ENCODE peak calls at places on chromosomes 12 and 14, in six cellular contexts. One of them, this sample, is unnamed.

GRCh38 chr12:69042970-69043369 is 110.0 kb upstream of the CPM start:
- DNase-seq in fibroblast of lung: no peak
- DNase-seq in stomach: no peak
- DNase-seq in upper lobe of left lung: peak
- DNase-seq in choroid plexus epithelial cell: peak
- DNase-seq in ovary: no peak
- DNase-seq in this sample: no peak

GRCh38 chr14:54804720-54805060 is 97.9 kb downstream of the GCH1 start:
- DNase-seq in stomach: no peak
- DNase-seq in choroid plexus epithelial cell: no peak
- DNase-seq in ovary: no peak
- DNase-seq in upper lobe of left lung: no peak
- DNase-seq in fibroblast of lung: no peak
- DNase-seq in this sample: no peak

GRCh38 chr14:23569443-23570151 is 2.0 kb upstream of the AP1G2 start:
- DNase-seq in choroid plexus epithelial cell: peak
- DNase-seq in ovary: no peak
- DNase-seq in fibroblast of lung: no peak
- DNase-seq in stomach: no peak
- DNase-seq in upper lobe of left lung: peak
- DNase-seq in this sample: no peak

GRCh38 chr14:50937325-50937724 is 7.0 kb downstream of the PYGL start:
- DNase-seq in fibroblast of lung: peak
- DNase-seq in ovary: no peak
- DNase-seq in stomach: no peak
- DNase-seq in upper lobe of left lung: no peak
- DNase-seq in choroid plexus epithelial cell: peak
- DNase-seq in this sample: peak

GRCh38 chr14:58278177-58278576 is 20.2 kb upstream of the ARID4A start:
- DNase-seq in fibroblast of lung: no peak
- DNase-seq in upper lobe of left lung: no peak
- DNase-seq in stomach: no peak
- DNase-seq in ovary: no peak
- DNase-seq in choroid plexus epithelial cell: no peak
- DNase-seq in this sample: no peak

GRCh38 chr12:100936661-100937060 is 142.1 kb downstream of the ANO4 start:
- DNase-seq in upper lobe of left lung: no peak
- DNase-seq in fibroblast of lung: no peak
- DNase-seq in stomach: no peak
- DNase-seq in choroid plexus epithelial cell: no peak
- DNase-seq in ovary: no peak
- DNase-seq in this sample: no peak

GRCh38 chr12:52391618-52392002 is 6.2 kb upstream of the KRT84 start:
- DNase-seq in ovary: no peak
- DNase-seq in stomach: peak
- DNase-seq in choroid plexus epithelial cell: no peak
- DNase-seq in upper lobe of left lung: no peak
- DNase-seq in fibroblast of lung: no peak
- DNase-seq in this sample: no peak

GRCh38 chr12:125492354-125493270 is 427.4 kb downstream of the AACS start:
- DNase-seq in ovary: no peak
- DNase-seq in upper lobe of left lung: no peak
- DNase-seq in stomach: peak
- DNase-seq in choroid plexus epithelial cell: no peak
- DNase-seq in fibroblast of lung: no peak
- DNase-seq in this sample: no peak

GRCh38 chr14:85443001-85443400 is 86.9 kb upstream of the FLRT2 start:
- DNase-seq in choroid plexus epithelial cell: no peak
- DNase-seq in stomach: no peak
- DNase-seq in upper lobe of left lung: no peak
- DNase-seq in fibroblast of lung: no peak
- DNase-seq in ovary: no peak
- DNase-seq in this sample: peak

GRCh38 chr14:100899841-100900771 is 3.4 kb downstream of the RTL1 start:
- DNase-seq in stomach: no peak
- DNase-seq in choroid plexus epithelial cell: no peak
- DNase-seq in ovary: peak
- DNase-seq in fibroblast of lung: no peak
- DNase-seq in upper lobe of left lung: no peak
- DNase-seq in this sample: no peak

GRCh38 chr14:70061108-70061507 is 127.6 kb downstream of the SLC8A3 start:
- DNase-seq in stomach: no peak
- DNase-seq in ovary: no peak
- DNase-seq in choroid plexus epithelial cell: peak
- DNase-seq in fibroblast of lung: no peak
- DNase-seq in upper lobe of left lung: no peak
- DNase-seq in this sample: no peak

GRCh38 chr14:99968156-99968920 is 96.9 kb upstream of the EVL start:
- DNase-seq in choroid plexus epithelial cell: peak
- DNase-seq in ovary: peak
- DNase-seq in stomach: no peak
- DNase-seq in fibroblast of lung: peak
- DNase-seq in upper lobe of left lung: no peak
- DNase-seq in this sample: peak

GRCh38 chr14:20530771-20531571 is 25.6 kb downstream of the RNASE10 start:
- DNase-seq in choroid plexus epithelial cell: peak
- DNase-seq in ovary: peak
- DNase-seq in upper lobe of left lung: peak
- DNase-seq in fibroblast of lung: peak
- DNase-seq in stomach: peak
- DNase-seq in this sample: peak

GRCh38 chr12:90959538-90960139 is 4.7 kb upstream of the CCER1 start:
- DNase-seq in choroid plexus epithelial cell: peak
- DNase-seq in stomach: no peak
- DNase-seq in ovary: no peak
- DNase-seq in fibroblast of lung: peak
- DNase-seq in upper lobe of left lung: no peak
- DNase-seq in this sample: peak

GRCh38 chr12:119036878-119037493 is 55.6 kb downstream of the SRRM4 start:
- DNase-seq in ovary: no peak
- DNase-seq in upper lobe of left lung: no peak
- DNase-seq in stomach: peak
- DNase-seq in fibroblast of lung: no peak
- DNase-seq in choroid plexus epithelial cell: peak
- DNase-seq in this sample: no peak

GRCh38 chr14:27050195-27050594 is 452.4 kb upstream of the NOVA1 start:
- DNase-seq in upper lobe of left lung: no peak
- DNase-seq in ovary: no peak
- DNase-seq in choroid plexus epithelial cell: no peak
- DNase-seq in stomach: no peak
- DNase-seq in fibroblast of lung: no peak
- DNase-seq in this sample: no peak

GRCh38 chr12:3655331-3655900 is 97.5 kb downstream of the CRACR2A start:
- DNase-seq in upper lobe of left lung: no peak
- DNase-seq in fibroblast of lung: peak
- DNase-seq in ovary: no peak
- DNase-seq in stomach: no peak
- DNase-seq in choroid plexus epithelial cell: peak
- DNase-seq in this sample: no peak

GRCh38 chr14:70714055-70714550 is 72.4 kb downstream of the TTC9 start:
- DNase-seq in ovary: no peak
- DNase-seq in choroid plexus epithelial cell: peak
- DNase-seq in fibroblast of lung: peak
- DNase-seq in upper lobe of left lung: no peak
- DNase-seq in stomach: peak
- DNase-seq in this sample: peak

GRCh38 chr14:105582639-105583038 is 56.3 kb downstream of the TMEM121 start:
- DNase-seq in upper lobe of left lung: no peak
- DNase-seq in ovary: no peak
- DNase-seq in fibroblast of lung: peak
- DNase-seq in stomach: no peak
- DNase-seq in choroid plexus epithelial cell: no peak
- DNase-seq in this sample: no peak

DNA sequence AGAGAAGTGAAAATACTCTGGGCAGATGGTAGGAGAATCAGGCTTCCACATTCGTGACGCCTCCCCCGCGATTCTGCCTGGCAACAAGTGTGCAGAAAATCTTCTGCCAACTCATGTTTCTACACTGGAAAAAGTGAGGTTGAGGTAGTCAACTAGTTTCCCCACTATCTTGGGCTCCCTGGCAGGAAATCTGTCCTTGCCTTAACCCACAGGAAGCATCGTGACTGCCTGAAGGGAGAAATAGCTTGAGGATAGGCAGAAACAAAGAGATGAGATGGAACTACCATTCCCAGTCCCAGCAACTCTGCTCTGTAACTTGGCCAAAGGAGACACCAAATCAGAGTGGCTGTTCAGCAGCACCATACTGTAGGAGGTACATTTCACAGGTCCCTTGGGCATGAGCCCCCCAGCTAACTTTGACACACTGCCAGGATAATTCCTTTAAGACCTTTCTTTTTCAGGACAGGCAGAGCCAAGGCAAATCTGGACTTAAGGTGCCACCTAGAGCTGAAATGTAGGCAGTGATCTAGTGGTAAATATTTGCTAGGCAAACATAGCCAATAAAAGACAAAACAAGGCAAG is 205.0 kb downstream of the PTPRO start:
- DNase-seq in stomach: peak
- DNase-seq in choroid plexus epithelial cell: peak
- DNase-seq in ovary: no peak
- DNase-seq in fibroblast of lung: peak
- DNase-seq in upper lobe of left lung: no peak
- DNase-seq in this sample: no peak
- TF ChIP-seq CTCF in stomach: no peak
- TF ChIP-seq CTCF in choroid plexus epithelial cell: peak
- TF ChIP-seq CTCF in ovary: no peak
- TF ChIP-seq CTCF in fibroblast of lung: peak
- TF ChIP-seq CTCF in upper lobe of left lung: no peak
- TF ChIP-seq CTCF in this sample: peak

DNA sequence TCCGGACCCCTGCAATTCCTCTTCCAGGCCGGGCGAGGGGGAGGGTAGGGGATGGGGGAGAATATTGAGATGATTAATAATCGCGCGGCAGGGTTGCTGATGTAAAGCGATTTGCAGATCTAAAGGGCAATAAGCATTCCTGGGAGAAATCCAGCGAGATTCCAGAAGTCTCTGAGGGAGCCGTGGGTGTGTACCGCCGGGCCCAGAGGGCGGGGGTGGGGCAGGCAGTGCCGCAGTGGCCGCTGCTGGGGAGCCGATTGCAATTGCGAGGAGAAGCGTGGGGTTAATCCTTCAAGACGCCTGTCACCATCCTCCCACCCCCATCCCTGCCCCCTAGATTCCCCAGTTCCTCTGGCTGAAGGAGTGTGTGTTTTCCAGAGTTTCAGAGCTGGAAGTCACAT is 16.4 kb downstream of the FOS start:
- DNase-seq in stomach: peak
- DNase-seq in upper lobe of left lung: peak
- DNase-seq in fibroblast of lung: peak
- DNase-seq in choroid plexus epithelial cell: peak
- DNase-seq in ovary: peak
- DNase-seq in this sample: peak
- H3K4me3 ChIP-seq in stomach: peak
- H3K4me3 ChIP-seq in upper lobe of left lung: peak
- H3K4me3 ChIP-seq in fibroblast of lung: peak
- H3K4me3 ChIP-seq in choroid plexus epithelial cell: peak
- H3K4me3 ChIP-seq in ovary: peak
- H3K4me3 ChIP-seq in this sample: peak

DNA sequence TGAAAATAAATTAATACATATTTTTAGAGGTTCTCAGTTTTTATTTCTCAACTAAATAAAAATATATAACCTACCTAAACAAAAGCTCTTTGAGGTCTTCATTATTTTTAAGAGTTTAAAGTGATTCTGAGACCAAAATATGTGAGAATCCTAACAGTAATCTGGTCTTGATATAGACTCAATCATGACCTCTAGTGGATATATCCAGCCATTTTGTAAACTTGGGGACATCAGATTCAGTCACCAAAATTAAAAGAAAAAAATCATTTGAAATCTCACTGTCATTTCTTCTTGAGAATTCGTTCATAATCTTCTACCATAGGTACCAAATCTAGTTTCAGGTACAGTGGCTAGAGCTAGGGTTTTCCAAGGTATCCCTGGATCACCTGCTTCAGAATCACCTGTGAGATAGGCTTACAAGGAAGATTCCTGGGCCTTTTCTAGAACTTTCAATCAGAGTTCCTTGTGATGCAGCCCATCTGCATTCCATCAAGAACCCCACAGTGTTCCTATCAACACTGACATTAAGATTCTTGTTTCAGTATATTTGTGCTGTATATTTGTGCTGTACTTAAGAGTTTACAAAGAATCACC is 214.9 kb downstream of the ADAMTS20 start:
- DNase-seq in choroid plexus epithelial cell: peak
- DNase-seq in stomach: no peak
- DNase-seq in fibroblast of lung: peak
- DNase-seq in ovary: no peak
- DNase-seq in upper lobe of left lung: no peak
- DNase-seq in this sample: peak
- TF ChIP-seq CTCF in choroid plexus epithelial cell: peak
- TF ChIP-seq CTCF in stomach: peak
- TF ChIP-seq CTCF in fibroblast of lung: peak
- TF ChIP-seq CTCF in ovary: no peak
- TF ChIP-seq CTCF in upper lobe of left lung: peak
- TF ChIP-seq CTCF in this sample: peak

GRCh38 chr14:77375164-77375950 is 1.5 kb downstream of the TMED8 start:
- DNase-seq in choroid plexus epithelial cell: no peak
- DNase-seq in fibroblast of lung: no peak
- DNase-seq in ovary: no peak
- DNase-seq in stomach: no peak
- DNase-seq in upper lobe of left lung: no peak
- DNase-seq in this sample: no peak
- H3K4me3 ChIP-seq in choroid plexus epithelial cell: no peak
- H3K4me3 ChIP-seq in fibroblast of lung: peak
- H3K4me3 ChIP-seq in ovary: peak
- H3K4me3 ChIP-seq in stomach: no peak
- H3K4me3 ChIP-seq in upper lobe of left lung: no peak
- H3K4me3 ChIP-seq in this sample: peak

DNA sequence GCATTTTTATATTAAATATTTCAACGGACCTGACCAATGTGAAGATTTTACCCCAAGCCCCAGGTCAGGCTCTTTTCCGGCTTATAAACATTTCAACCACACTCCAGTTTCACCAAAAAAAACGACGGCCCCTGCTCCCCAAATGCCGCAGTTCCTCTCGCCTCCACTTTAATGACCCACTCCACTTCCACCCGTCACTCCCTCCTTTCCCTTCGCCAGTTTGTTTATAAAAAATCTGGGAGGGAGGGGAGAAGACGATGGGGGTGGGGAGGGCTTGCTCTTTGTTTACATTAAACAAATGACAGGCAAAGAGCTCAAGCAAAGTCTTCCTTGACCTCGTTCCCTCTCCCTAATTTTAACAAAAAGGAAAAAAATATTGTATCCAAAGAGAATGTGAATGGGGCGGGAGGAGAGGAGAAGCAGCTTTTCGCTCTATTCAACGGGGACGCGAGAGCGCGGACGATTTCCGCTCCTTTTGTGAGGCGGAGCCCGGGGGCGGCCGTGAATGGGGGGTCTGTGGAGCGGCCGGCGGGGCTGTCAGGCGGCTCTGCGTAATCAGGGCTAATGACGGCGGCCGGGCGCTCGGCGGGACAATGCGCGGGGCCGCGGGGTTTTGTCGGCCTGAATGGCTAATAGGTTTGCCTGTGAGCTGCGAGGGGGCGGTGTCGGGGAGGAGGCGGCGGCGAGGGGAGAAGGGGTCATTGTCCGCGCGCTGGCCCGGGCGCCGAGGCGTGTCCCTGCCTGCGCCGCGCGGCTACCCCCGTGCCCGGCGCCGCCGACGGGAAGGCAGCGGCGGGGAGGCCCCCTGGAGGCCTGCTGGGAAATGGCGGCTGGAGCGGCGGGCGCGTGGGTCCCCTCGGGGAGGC is 5.7 kb downstream of the SIX6 start:
- DNase-seq in stomach: no peak
- DNase-seq in choroid plexus epithelial cell: no peak
- DNase-seq in fibroblast of lung: no peak
- DNase-seq in upper lobe of left lung: no peak
- DNase-seq in ovary: no peak
- DNase-seq in this sample: no peak
- TF ChIP-seq CTCF in stomach: peak
- TF ChIP-seq CTCF in choroid plexus epithelial cell: no peak
- TF ChIP-seq CTCF in fibroblast of lung: no peak
- TF ChIP-seq CTCF in upper lobe of left lung: peak
- TF ChIP-seq CTCF in ovary: no peak
- TF ChIP-seq CTCF in this sample: no peak

This sample was measured in foreskin fibroblast.